ENCODE peak calls at places on chromosomes 7 and 10, in five cellular contexts. One of them, this sample, is unnamed.

GRCh38 chr10:34427911-34428216 is 387.2 kb downstream of the PARD3 start:
- DNase-seq in activated naive CD8-positive, alpha-beta T cell treated with anti-CD3 and anti-CD28 coated beads, Interleukin-2, amount 50 U/mL, for 24 hours: no peak
- DNase-seq in KBM-7: no peak
- DNase-seq in skeletal muscle cell: no peak
- DNase-seq in dermis blood vessel endothelial cell: no peak
- DNase-seq in this sample: no peak

GRCh38 chr7:156497776-156498509 is 142.6 kb upstream of the RNF32 start:
- DNase-seq in activated naive CD8-positive, alpha-beta T cell treated with anti-CD3 and anti-CD28 coated beads, Interleukin-2, amount 50 U/mL, for 24 hours: no peak
- DNase-seq in KBM-7: no peak
- DNase-seq in skeletal muscle cell: no peak
- DNase-seq in dermis blood vessel endothelial cell: no peak
- DNase-seq in this sample: no peak

GRCh38 chr7:38102486-38102885 is 75.6 kb upstream of the STARD3NL start:
- DNase-seq in activated naive CD8-positive, alpha-beta T cell treated with anti-CD3 and anti-CD28 coated beads, Interleukin-2, amount 50 U/mL, for 24 hours: no peak
- DNase-seq in KBM-7: peak
- DNase-seq in skeletal muscle cell: no peak
- DNase-seq in dermis blood vessel endothelial cell: peak
- DNase-seq in this sample: no peak

GRCh38 chr10:110797416-110797815 is 74.3 kb upstream of the PDCD4 start:
- DNase-seq in activated naive CD8-positive, alpha-beta T cell treated with anti-CD3 and anti-CD28 coated beads, Interleukin-2, amount 50 U/mL, for 24 hours: no peak
- DNase-seq in KBM-7: no peak
- DNase-seq in skeletal muscle cell: no peak
- DNase-seq in dermis blood vessel endothelial cell: no peak
- DNase-seq in this sample: no peak

GRCh38 chr10:114195079-114195478 is 15.9 kb downstream of the TDRD1 start:
- DNase-seq in activated naive CD8-positive, alpha-beta T cell treated with anti-CD3 and anti-CD28 coated beads, Interleukin-2, amount 50 U/mL, for 24 hours: no peak
- DNase-seq in KBM-7: no peak
- DNase-seq in skeletal muscle cell: no peak
- DNase-seq in dermis blood vessel endothelial cell: no peak
- DNase-seq in this sample: no peak

GRCh38 chr10:9198611-9199010 is 1144.1 kb downstream of the GATA3 start:
- DNase-seq in activated naive CD8-positive, alpha-beta T cell treated with anti-CD3 and anti-CD28 coated beads, Interleukin-2, amount 50 U/mL, for 24 hours: no peak
- DNase-seq in KBM-7: no peak
- DNase-seq in skeletal muscle cell: peak
- DNase-seq in dermis blood vessel endothelial cell: no peak
- DNase-seq in this sample: no peak

GRCh38 chr10:780536-781524 is 91.4 kb upstream of the DIP2C start:
- DNase-seq in activated naive CD8-positive, alpha-beta T cell treated with anti-CD3 and anti-CD28 coated beads, Interleukin-2, amount 50 U/mL, for 24 hours: no peak
- DNase-seq in KBM-7: no peak
- DNase-seq in skeletal muscle cell: no peak
- DNase-seq in dermis blood vessel endothelial cell: no peak
- DNase-seq in this sample: no peak

GRCh38 chr10:78650122-78650521 is 418.6 kb upstream of the ZMIZ1 start:
- DNase-seq in activated naive CD8-positive, alpha-beta T cell treated with anti-CD3 and anti-CD28 coated beads, Interleukin-2, amount 50 U/mL, for 24 hours: no peak
- DNase-seq in KBM-7: no peak
- DNase-seq in skeletal muscle cell: no peak
- DNase-seq in dermis blood vessel endothelial cell: no peak
- DNase-seq in this sample: no peak

GRCh38 chr10:13949844-13950542 is 363.2 kb downstream of the PRPF18 start:
- DNase-seq in activated naive CD8-positive, alpha-beta T cell treated with anti-CD3 and anti-CD28 coated beads, Interleukin-2, amount 50 U/mL, for 24 hours: no peak
- DNase-seq in KBM-7: no peak
- DNase-seq in skeletal muscle cell: peak
- DNase-seq in dermis blood vessel endothelial cell: no peak
- DNase-seq in this sample: no peak

GRCh38 chr10:124220971-124221355 is 127.6 kb upstream of the CHST15 start:
- DNase-seq in activated naive CD8-positive, alpha-beta T cell treated with anti-CD3 and anti-CD28 coated beads, Interleukin-2, amount 50 U/mL, for 24 hours: no peak
- DNase-seq in KBM-7: no peak
- DNase-seq in skeletal muscle cell: no peak
- DNase-seq in dermis blood vessel endothelial cell: peak
- DNase-seq in this sample: no peak

GRCh38 chr7:116511552-116512523 is 12.3 kb downstream of the CAV2 start:
- DNase-seq in activated naive CD8-positive, alpha-beta T cell treated with anti-CD3 and anti-CD28 coated beads, Interleukin-2, amount 50 U/mL, for 24 hours: peak
- DNase-seq in KBM-7: no peak
- DNase-seq in skeletal muscle cell: no peak
- DNase-seq in dermis blood vessel endothelial cell: peak
- DNase-seq in this sample: no peak

This sample was measured in mucosa of gallbladder.